ENCODE peak calls at places on chromosome 12, in six cellular contexts. One of them, this sample, is unnamed.
A peak's percentile ranks its signal among the peaks of the same experiment; 100 is the strongest.

GRCh38 chr12:5586201-5586600 is 154.3 kb downstream of the NTF3 start:
- DNase-seq in heart left ventricle: no peak
- DNase-seq in A549: peak; percentile 40
- DNase-seq in stomach: no peak
- DNase-seq in tibial nerve: no peak
- DNase-seq in breast epithelium: no peak
- DNase-seq in this sample: no peak

GRCh38 chr12:6631549-6631961 is 4.2 kb downstream of the LPAR5 start:
- DNase-seq in breast epithelium: no peak
- DNase-seq in stomach: peak; percentile 78
- DNase-seq in tibial nerve: no peak
- DNase-seq in A549: no peak
- DNase-seq in heart left ventricle: peak; percentile 51
- DNase-seq in this sample: no peak

GRCh38 chr12:127550271-127550670 is 716.7 kb upstream of the TMEM132C start:
- DNase-seq in tibial nerve: no peak
- DNase-seq in A549: no peak
- DNase-seq in heart left ventricle: no peak
- DNase-seq in breast epithelium: no peak
- DNase-seq in stomach: no peak
- DNase-seq in this sample: no peak

GRCh38 chr12:57280234-57281062 is 29.5 kb upstream of the STAC3 start:
- DNase-seq in breast epithelium: no peak
- DNase-seq in stomach: peak; percentile 39
- DNase-seq in tibial nerve: no peak
- DNase-seq in A549: peak; percentile 89
- DNase-seq in heart left ventricle: no peak
- DNase-seq in this sample: peak; percentile 56

GRCh38 chr12:130498589-130499385 is 161.1 kb downstream of the PIWIL1 start:
- DNase-seq in stomach: no peak
- DNase-seq in heart left ventricle: no peak
- DNase-seq in A549: no peak
- DNase-seq in breast epithelium: no peak
- DNase-seq in tibial nerve: no peak
- DNase-seq in this sample: no peak

GRCh38 chr12:101616027-101616494 is 21.3 kb downstream of the MYBPC1 start:
- DNase-seq in heart left ventricle: no peak
- DNase-seq in A549: no peak
- DNase-seq in tibial nerve: peak; percentile 54
- DNase-seq in stomach: no peak
- DNase-seq in breast epithelium: no peak
- DNase-seq in this sample: peak; percentile 80

GRCh38 chr12:46269429-46270241 is 792 bp upstream of the SLC38A1 start:
- DNase-seq in stomach: no peak
- DNase-seq in breast epithelium: no peak
- DNase-seq in tibial nerve: no peak
- DNase-seq in heart left ventricle: no peak
- DNase-seq in A549: no peak
- DNase-seq in this sample: no peak

GRCh38 chr12:65662590-65662989 is 161.7 kb upstream of the HMGA2 start:
- DNase-seq in tibial nerve: no peak
- DNase-seq in breast epithelium: no peak
- DNase-seq in heart left ventricle: no peak
- DNase-seq in stomach: no peak
- DNase-seq in A549: no peak
- DNase-seq in this sample: no peak

GRCh38 chr12:19012965-19013364 is 116.6 kb upstream of the PLEKHA5 start:
- DNase-seq in breast epithelium: no peak
- DNase-seq in tibial nerve: no peak
- DNase-seq in stomach: no peak
- DNase-seq in A549: no peak
- DNase-seq in heart left ventricle: no peak
- DNase-seq in this sample: no peak

GRCh38 chr12:5537771-5538170 is 105.9 kb downstream of the NTF3 start:
- DNase-seq in A549: no peak
- DNase-seq in stomach: no peak
- DNase-seq in tibial nerve: no peak
- DNase-seq in heart left ventricle: no peak
- DNase-seq in breast epithelium: no peak
- DNase-seq in this sample: no peak

GRCh38 chr12:127888948-127889347 is 378.0 kb upstream of the TMEM132C start:
- DNase-seq in tibial nerve: peak; percentile 41
- DNase-seq in stomach: no peak
- DNase-seq in heart left ventricle: peak; percentile 34
- DNase-seq in A549: no peak
- DNase-seq in breast epithelium: no peak
- DNase-seq in this sample: no peak

GRCh38 chr12:57148469-57149308 is 1.3 kb upstream of the LRP1-AS start:
- DNase-seq in A549: no peak
- DNase-seq in breast epithelium: no peak
- DNase-seq in stomach: peak; percentile 44
- DNase-seq in heart left ventricle: peak; percentile 75
- DNase-seq in tibial nerve: peak; percentile 60
- DNase-seq in this sample: no peak

GRCh38 chr12:13474381-13474780 is 277.9 kb downstream of the EMP1 start:
- DNase-seq in stomach: no peak
- DNase-seq in tibial nerve: no peak
- DNase-seq in breast epithelium: no peak
- DNase-seq in heart left ventricle: no peak
- DNase-seq in A549: no peak
- DNase-seq in this sample: no peak

GRCh38 chr12:70994217-70994788 is 73.8 kb upstream of the PTPRR start:
- DNase-seq in stomach: no peak
- DNase-seq in tibial nerve: peak; percentile 28
- DNase-seq in breast epithelium: no peak
- DNase-seq in A549: no peak
- DNase-seq in heart left ventricle: no peak
- DNase-seq in this sample: peak; percentile 15

GRCh38 chr12:32887058-32887457 is 9.5 kb downstream of the PKP2 start:
- DNase-seq in stomach: no peak
- DNase-seq in heart left ventricle: no peak
- DNase-seq in A549: no peak
- DNase-seq in tibial nerve: no peak
- DNase-seq in breast epithelium: no peak
- DNase-seq in this sample: no peak

GRCh38 chr12:128298091-128298490 is 31.1 kb downstream of the TMEM132C start:
- DNase-seq in A549: no peak
- DNase-seq in tibial nerve: no peak
- DNase-seq in stomach: no peak
- DNase-seq in breast epithelium: no peak
- DNase-seq in heart left ventricle: no peak
- DNase-seq in this sample: no peak

GRCh38 chr12:9813821-9814798 is 13.2 kb upstream of the KLRF1 start:
- DNase-seq in breast epithelium: peak; percentile 75
- DNase-seq in stomach: peak; percentile 79
- DNase-seq in tibial nerve: peak; percentile 78
- DNase-seq in A549: peak; percentile 66
- DNase-seq in heart left ventricle: peak; percentile 75
- DNase-seq in this sample: peak; percentile 60

GRCh38 chr12:75260316-75260715 is 50.7 kb upstream of the KCNC2 start:
- DNase-seq in heart left ventricle: no peak
- DNase-seq in tibial nerve: no peak
- DNase-seq in stomach: no peak
- DNase-seq in A549: no peak
- DNase-seq in breast epithelium: no peak
- DNase-seq in this sample: no peak

GRCh38 chr12:39127401-39127800 is 222.0 kb upstream of the CPNE8 start:
- DNase-seq in tibial nerve: no peak
- DNase-seq in A549: peak; percentile 75
- DNase-seq in heart left ventricle: no peak
- DNase-seq in breast epithelium: no peak
- DNase-seq in stomach: no peak
- DNase-seq in this sample: no peak

GRCh38 chr12:86724716-86725115 is 468.5 kb upstream of the MGAT4C start:
- DNase-seq in A549: no peak
- DNase-seq in breast epithelium: no peak
- DNase-seq in stomach: no peak
- DNase-seq in tibial nerve: no peak
- DNase-seq in heart left ventricle: no peak
- DNase-seq in this sample: no peak

GRCh38 chr12:47992776-47993175 is 11.5 kb downstream of the COL2A1 start:
- DNase-seq in breast epithelium: peak; percentile 27
- DNase-seq in A549: no peak
- DNase-seq in heart left ventricle: no peak
- DNase-seq in tibial nerve: no peak
- DNase-seq in stomach: no peak
- DNase-seq in this sample: no peak

GRCh38 chr12:55955800-55956508 is 9.9 kb downstream of the PMEL start:
- DNase-seq in tibial nerve: no peak
- DNase-seq in A549: peak; percentile 81
- DNase-seq in heart left ventricle: no peak
- DNase-seq in stomach: peak; percentile 32
- DNase-seq in breast epithelium: no peak
- DNase-seq in this sample: peak; percentile 58

GRCh38 chr12:172732-173161 is 41.2 kb downstream of the SLC6A12 start:
- DNase-seq in A549: no peak
- DNase-seq in breast epithelium: no peak
- DNase-seq in stomach: no peak
- DNase-seq in tibial nerve: no peak
- DNase-seq in heart left ventricle: peak; percentile 26
- DNase-seq in this sample: no peak

GRCh38 chr12:62332598-62332997 is 72.4 kb downstream of the USP15 start:
- DNase-seq in A549: no peak
- DNase-seq in tibial nerve: no peak
- DNase-seq in breast epithelium: no peak
- DNase-seq in heart left ventricle: no peak
- DNase-seq in stomach: no peak
- DNase-seq in this sample: no peak

GRCh38 chr12:57430117-57430930 is 519 bp downstream of the R3HDM2 start:
- DNase-seq in breast epithelium: no peak
- DNase-seq in A549: no peak
- DNase-seq in tibial nerve: peak; percentile 26
- DNase-seq in heart left ventricle: peak; percentile 62
- DNase-seq in stomach: peak; percentile 47
- DNase-seq in this sample: no peak

GRCh38 chr12:41362511-41362910 is 174.4 kb downstream of the PDZRN4 start:
- DNase-seq in breast epithelium: no peak
- DNase-seq in A549: no peak
- DNase-seq in heart left ventricle: no peak
- DNase-seq in stomach: no peak
- DNase-seq in tibial nerve: no peak
- DNase-seq in this sample: no peak

GRCh38 chr12:120196363-120196762 is 1.8 kb upstream of the GCN1 start:
- DNase-seq in breast epithelium: no peak
- DNase-seq in stomach: no peak
- DNase-seq in tibial nerve: no peak
- DNase-seq in A549: no peak
- DNase-seq in heart left ventricle: no peak
- DNase-seq in this sample: no peak
- H3K4me1 ChIP-seq in breast epithelium: peaks cover 26% of the 10 kb centered on the region
- H3K4me1 ChIP-seq in stomach: peaks cover 66% of the 10 kb centered on the region
- H3K4me1 ChIP-seq in tibial nerve: peaks cover 39% of the 10 kb centered on the region
- H3K4me1 ChIP-seq in A549: peaks cover 54% of the 10 kb centered on the region
- H3K4me1 ChIP-seq in heart left ventricle: peaks cover 32% of the 10 kb centered on the region
- H3K4me1 ChIP-seq in this sample: peaks cover 11% of the 10 kb centered on the region

GRCh38 chr12:132484891-132485441 is 5.0 kb upstream of the FBRSL1 start:
- DNase-seq in stomach: no peak
- DNase-seq in tibial nerve: no peak
- DNase-seq in breast epithelium: no peak
- DNase-seq in heart left ventricle: peak; percentile 27
- DNase-seq in A549: no peak
- DNase-seq in this sample: no peak
- TF ChIP-seq POLR2A in stomach: no peak
- TF ChIP-seq POLR2A in tibial nerve: no peak
- TF ChIP-seq POLR2A in breast epithelium: no peak
- TF ChIP-seq POLR2A in heart left ventricle: no peak
- TF ChIP-seq POLR2A in A549: no peak
- TF ChIP-seq POLR2A in this sample: no peak

GRCh38 chr12:54603872-54604271 is 15.4 kb upstream of the PPP1R1A start:
- DNase-seq in heart left ventricle: no peak
- DNase-seq in breast epithelium: no peak
- DNase-seq in A549: no peak
- DNase-seq in tibial nerve: no peak
- DNase-seq in stomach: no peak
- DNase-seq in this sample: no peak

GRCh38 chr12:54602661-54603060 is 14.2 kb upstream of the PPP1R1A start:
- DNase-seq in A549: no peak
- DNase-seq in stomach: no peak
- DNase-seq in tibial nerve: no peak
- DNase-seq in breast epithelium: no peak
- DNase-seq in heart left ventricle: no peak
- DNase-seq in this sample: no peak

GRCh38 chr12:54603173-54603814 is 14.8 kb upstream of the PPP1R1A start:
- DNase-seq in heart left ventricle: peak; percentile 40
- DNase-seq in tibial nerve: peak; percentile 71
- DNase-seq in breast epithelium: peak; percentile 62
- DNase-seq in stomach: peak; percentile 71
- DNase-seq in A549: peak; percentile 84
- DNase-seq in this sample: peak; percentile 60

GRCh38 chr12:54604436-54604835 is 16.0 kb upstream of the PPP1R1A start:
- DNase-seq in A549: no peak
- DNase-seq in stomach: no peak
- DNase-seq in tibial nerve: no peak
- DNase-seq in heart left ventricle: no peak
- DNase-seq in breast epithelium: no peak
- DNase-seq in this sample: no peak

GRCh38 chr12:54601841-54602240 is 13.4 kb upstream of the PPP1R1A start:
- DNase-seq in A549: no peak
- DNase-seq in breast epithelium: no peak
- DNase-seq in heart left ventricle: no peak
- DNase-seq in tibial nerve: no peak
- DNase-seq in stomach: no peak
- DNase-seq in this sample: no peak
- TF ChIP-seq CTCF in A549: no peak
- TF ChIP-seq CTCF in breast epithelium: no peak
- TF ChIP-seq CTCF in heart left ventricle: no peak
- TF ChIP-seq CTCF in tibial nerve: no peak
- TF ChIP-seq CTCF in stomach: no peak
- TF ChIP-seq CTCF in this sample: no peak

DNA sequence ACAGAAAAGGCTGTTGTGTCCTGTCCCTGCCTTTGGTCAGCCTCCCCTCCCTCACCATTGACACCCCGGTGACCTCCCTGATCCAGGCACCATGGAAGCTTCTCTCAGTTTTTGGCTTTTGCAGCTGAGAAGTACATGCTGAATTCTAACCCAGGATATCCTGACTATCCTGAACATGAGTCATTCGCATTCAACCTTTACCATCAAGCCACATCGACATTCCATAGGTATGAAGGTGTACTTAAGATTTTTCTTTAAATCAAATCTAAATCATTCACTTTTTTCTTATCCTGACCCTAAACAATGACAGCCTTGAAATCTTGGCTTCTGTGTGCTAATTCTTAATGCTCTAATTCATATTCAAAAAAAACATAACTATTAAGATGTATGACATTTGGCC is 8.7 kb upstream of the KRT78 start:
- DNase-seq in heart left ventricle: no peak
- DNase-seq in breast epithelium: no peak
- DNase-seq in A549: no peak
- DNase-seq in tibial nerve: no peak
- DNase-seq in stomach: no peak
- DNase-seq in this sample: no peak
- H3K4me1 ChIP-seq in heart left ventricle: no peaks in the 10 kb centered on the region
- H3K4me1 ChIP-seq in breast epithelium: no peaks in the 10 kb centered on the region
- H3K4me1 ChIP-seq in A549: peaks cover 15% of the 10 kb centered on the region
- H3K4me1 ChIP-seq in tibial nerve: no peaks in the 10 kb centered on the region
- H3K4me1 ChIP-seq in stomach: no peaks in the 10 kb centered on the region
- H3K4me1 ChIP-seq in this sample: no peaks in the 10 kb centered on the region